ENCODE peak calls at places on chromosomes 1 and 21, in four cellular contexts. K is mucosa of descending colon, D is AG10803, X is uterus. P is an unnamed sample.

GRCh38 chr1:211633523-211633843 is 41.9 kb downstream of the NEK2 start:
- DNase-seq in D (no peak), K (peak), X (no peak), P (peak)

GRCh38 chr1:36831171-36831810 is 203.0 kb downstream of the GRIK3 start:
- DNase-seq in D (no peak), X (no peak), K (no peak), P (no peak)

GRCh38 chr1:53766766-53767409 is 27.9 kb upstream of the GLIS1 start:
- DNase-seq in D (peak), X (no peak), K (no peak), P (no peak)

GRCh38 chr1:211013346-211014240 is 120.4 kb downstream of the KCNH1 start:
- DNase-seq in K (no peak), X (no peak), D (peak), P (no peak)

GRCh38 chr1:162389021-162389818 is 7.7 kb downstream of the C1orf226 start:
- DNase-seq in D (peak), X (no peak), K (no peak), P (peak)

GRCh38 chr1:84339503-84339902 is 38.0 kb downstream of the SAMD13 start:
- DNase-seq in K (no peak), X (no peak), D (peak), P (no peak)

GRCh38 chr1:9728451-9729295 is 77.1 kb downstream of the PIK3CD start:
- DNase-seq in X (no peak), K (no peak), D (no peak), P (no peak)

GRCh38 chr1:154824356-154825069 is 45.6 kb downstream of the KCNN3 start:
- DNase-seq in D (no peak), X (no peak), K (no peak), P (no peak)

GRCh38 chr1:226950875-226951274 is 10.8 kb downstream of the COQ8A start:
- DNase-seq in K (no peak), D (no peak), X (no peak), P (no peak)

GRCh38 chr1:46519209-46519608 is 29.6 kb downstream of the DMBX1 start:
- DNase-seq in K (no peak), D (no peak), X (no peak), P (no peak)

GRCh38 chr1:89821322-89822108 is 683 bp downstream of the LRRC8D start:
- DNase-seq in D (no peak), K (peak), X (peak), P (peak)

GRCh38 chr1:84406209-84406917 is 8.1 kb downstream of the DNASE2B start:
- DNase-seq in K (no peak), D (peak), X (no peak), P (no peak)

GRCh38 chr1:59186656-59187055 is 110.2 kb upstream of the FGGY start:
- DNase-seq in K (no peak), X (no peak), D (peak), P (no peak)

GRCh38 chr1:97379387-97380075 is 541.3 kb downstream of the DPYD start:
- DNase-seq in X (no peak), K (no peak), D (peak), P (no peak)

GRCh38 chr21:45253180-45253579 is 34.5 kb downstream of the POFUT2 start:
- DNase-seq in K (no peak), D (peak), X (no peak), P (peak)

GRCh38 chr1:181485276-181486097 is 2.2 kb downstream of the CACNA1E start:
- DNase-seq in K (peak), D (no peak), X (no peak), P (no peak)

GRCh38 chr1:159859757-159860156 is 2.7 kb downstream of the VSIG8 start:
- DNase-seq in D (no peak), K (no peak), X (no peak), P (no peak)

GRCh38 chr1:195851016-195851591 is 757.1 kb downstream of the KCNT2 start:
- DNase-seq in D (no peak), K (no peak), X (no peak), P (no peak)

GRCh38 chr1:101911894-101912293 is 84.8 kb downstream of the OLFM3 start:
- DNase-seq in D (no peak), K (no peak), X (no peak), P (no peak)

GRCh38 chr1:43373034-43373940 is 5.5 kb upstream of the ELOVL1 start:
- DNase-seq in D (peak), K (no peak), X (no peak), P (peak)

GRCh38 chr1:41537257-41537656 is 52.8 kb upstream of the EDN2 start:
- DNase-seq in D (no peak), K (no peak), X (peak), P (no peak)

GRCh38 chr1:77175230-77175844 is 43.9 kb downstream of the PIGK start:
- DNase-seq in K (no peak), D (no peak), X (no peak), P (no peak)

GRCh38 chr1:910881-911721 is 12.6 kb upstream of the SAMD11 start:
- DNase-seq in X (peak), K (no peak), D (no peak), P (peak)

GRCh38 chr21:44767834-44768831 is 33.5 kb downstream of the UBE2G2 start:
- DNase-seq in K (no peak), X (no peak), D (no peak), P (no peak)

GRCh38 chr1:211910917-211911485 is 80.4 kb upstream of the LPGAT1 start:
- DNase-seq in D (no peak), X (no peak), K (no peak), P (no peak)

GRCh38 chr1:20351911-20352675 is 61.4 kb downstream of the VWA5B1 start:
- DNase-seq in D (no peak), K (no peak), X (no peak), P (no peak)

GRCh38 chr1:226541631-226542622 is 6.6 kb upstream of the STUM start:
- DNase-seq in D (no peak), X (no peak), K (peak), P (no peak)

GRCh38 chr1:204453141-204453772 is 41.3 kb downstream of the PIK3C2B start:
- DNase-seq in K (no peak), X (no peak), D (no peak), P (no peak)

GRCh38 chr1:74590288-74590687 is 77.9 kb upstream of the LRRC53 start:
- DNase-seq in K (no peak), D (no peak), X (no peak), P (no peak)

GRCh38 chr1:237664327-237664726 is 226.4 kb downstream of the ZP4 start:
- DNase-seq in D (no peak), X (no peak), K (no peak), P (no peak)

GRCh38 chr1:155196103-155196892 is 11.4 kb downstream of the THBS3 start:
- DNase-seq in K (no peak), D (no peak), X (no peak), P (no peak)

GRCh38 chr1:81142099-81142776 is 658.5 kb upstream of the ADGRL2 start:
- DNase-seq in K (no peak), D (peak), X (no peak), P (no peak)

GRCh38 chr1:54401799-54402198 is 4.4 kb downstream of the SSBP3 start:
- DNase-seq in D (no peak), X (no peak), K (no peak), P (no peak)

GRCh38 chr1:115782571-115783281 is 14.2 kb upstream of the CASQ2 start:
- DNase-seq in X (no peak), D (peak), K (no peak), P (no peak)

GRCh38 chr1:159838715-159839114 is 12.0 kb downstream of the SLAMF8 start:
- DNase-seq in X (no peak), D (no peak), K (no peak), P (no peak)

GRCh38 chr1:166902279-166902678 is 26.2 kb upstream of the TADA1 start:
- DNase-seq in X (no peak), D (peak), K (no peak), P (no peak)

GRCh38 chr1:97599447-97599846 is 321.4 kb downstream of the DPYD start:
- DNase-seq in X (no peak), D (no peak), K (no peak), P (no peak)

GRCh38 chr1:83692524-83693336 is 306.2 kb downstream of the TTLL7 start:
- DNase-seq in D (no peak), X (no peak), K (no peak), P (peak)

GRCh38 chr1:156493154-156493631 is 7.4 kb downstream of the MEF2D start:
- DNase-seq in D (no peak), K (peak), X (no peak), P (no peak)
- H3K4me3 ChIP-seq in D (no peak), K (no peak), X (no peak), P (no peak)

GRCh38 chr1:64663654-64664053 is 81.2 kb upstream of the RAVER2 start:
- DNase-seq in D (no peak), K (no peak), X (no peak), P (no peak)
- TF ChIP-seq CTCF in D (peak), K (no peak), X (no peak), P (peak)

GRCh38 chr1:39196244-39197215 is 8.0 kb upstream of the MACF1 start:
- DNase-seq in X (no peak), D (peak), K (no peak), P (no peak)

GRCh38 chr1:39189592-39190041 is 14.9 kb upstream of the MACF1 start:
- DNase-seq in X (no peak), K (no peak), D (peak), P (no peak)

GRCh38 chr1:39195166-39196111 is 9.1 kb upstream of the MACF1 start:
- DNase-seq in K (no peak), D (peak), X (no peak), P (no peak)

GRCh38 chr1:39190096-39190495 is 14.4 kb upstream of the MACF1 start:
- DNase-seq in D (no peak), X (no peak), K (no peak), P (no peak)

GRCh38 chr1:39194398-39195051 is 10.0 kb upstream of the MACF1 start:
- DNase-seq in K (no peak), X (no peak), D (no peak), P (no peak)
- H3K4me3 ChIP-seq in K (no peak), X (no peak), D (no peak), P (no peak)

GRCh38 chr21:33374080-33374873 is 28.9 kb upstream of the IFNGR2 start:
- DNase-seq in D (peak), X (no peak), K (peak), P (no peak)
- TF ChIP-seq CTCF in D (peak), X (peak), K (peak), P (peak)

GRCh38 chr1:198214924-198215323 is 58.1 kb downstream of the NEK7 start:
- DNase-seq in K (no peak), X (no peak), D (no peak), P (no peak)

DNA sequence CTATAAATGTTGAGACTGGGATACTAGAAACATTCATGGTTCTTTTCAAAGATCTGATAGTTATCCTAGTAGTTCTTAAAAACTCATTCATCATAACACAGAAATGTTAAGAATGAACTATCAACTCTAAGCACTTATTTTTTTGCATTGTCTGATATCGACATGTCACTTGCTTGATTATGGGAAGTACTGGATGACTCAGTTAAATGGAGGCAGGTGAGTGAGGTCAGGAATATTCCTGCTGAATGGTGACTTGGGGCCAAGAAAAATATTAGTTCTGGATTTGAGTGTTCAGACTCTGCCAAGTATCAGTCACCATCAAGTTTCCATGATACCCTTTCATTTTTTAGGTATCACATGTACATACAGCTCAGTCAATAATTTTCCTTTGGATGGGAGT is 63.6 kb downstream of the NEK7 start:
- DNase-seq in D (peak), K (no peak), X (no peak), P (no peak)
- H3K4me3 ChIP-seq in D (no peak), K (no peak), X (no peak), P (no peak)

P was measured in right lobe of liver.